ENCODE peak calls at places on chromosomes 5 and 9, in four cellular contexts. R is esophagus squamous epithelium, G is heart left ventricle, T is left ventricle myocardium inferior. B is an unnamed sample.

GRCh38 chr5:139167533-139167932 is 30.6 kb downstream of the SIL1 start:
- DNase-seq in R (no peak), G (no peak), T (no peak), B (no peak)

GRCh38 chr5:122699226-122699625 is 75.7 kb upstream of the SNX2 start:
- DNase-seq in R (no peak), G (no peak), T (no peak), B (no peak)

GRCh38 chr9:99778308-99778707 is 43.4 kb upstream of the NR4A3 start:
- DNase-seq in R (no peak), G (no peak), T (no peak), B (no peak)

GRCh38 chr9:138076650-138077009 is 199.0 kb downstream of the CACNA1B start:
- DNase-seq in T (no peak), G (no peak), R (no peak), B (no peak)

GRCh38 chr9:97556036-97556720 is 54.7 kb downstream of the TMOD1 start:
- DNase-seq in T (no peak), R (no peak), G (no peak), B (no peak)

GRCh38 chr5:7394889-7395431 is 978 bp upstream of the ADCY2 start:
- DNase-seq in G (no peak), R (no peak), T (no peak), B (no peak)

GRCh38 chr5:108521841-108522506 is 140.1 kb upstream of the FBXL17 start:
- DNase-seq in R (no peak), G (no peak), T (no peak), B (no peak)

GRCh38 chr9:71683598-71684235 is 84.6 kb downstream of the CEMIP2 start:
- DNase-seq in R (no peak), G (no peak), T (no peak), B (peak)

GRCh38 chr5:177300236-177300880 is 3.2 kb downstream of the RAB24 start:
- DNase-seq in T (peak), R (no peak), G (peak), B (peak)

GRCh38 chr5:135379052-135379654 is 19.9 kb downstream of the MACROH2A1 start:
- DNase-seq in G (no peak), R (no peak), T (no peak), B (no peak)

GRCh38 chr5:163938595-163938994 is 433.2 kb downstream of the MAT2B start:
- DNase-seq in G (no peak), R (no peak), T (no peak), B (peak)

GRCh38 chr9:15834541-15834940 is 281.7 kb downstream of the CCDC171 start:
- DNase-seq in T (no peak), R (no peak), G (no peak), B (no peak)

GRCh38 chr9:75589497-75589896 is 301.0 kb upstream of the PCSK5 start:
- DNase-seq in T (no peak), G (no peak), R (no peak), B (no peak)

GRCh38 chr5:39699164-39699563 is 274.4 kb upstream of the DAB2 start:
- DNase-seq in G (no peak), R (no peak), T (no peak), B (no peak)

GRCh38 chr5:33649801-33650482 is 209.2 kb downstream of the TARS1 start:
- DNase-seq in T (no peak), G (no peak), R (no peak), B (no peak)

GRCh38 chr9:127180457-127181314 is 58.3 kb upstream of the ANGPTL2 start:
- DNase-seq in R (no peak), T (peak), G (peak), B (no peak)

GRCh38 chr9:76690575-76691370 is 73.5 kb upstream of the PCA3 start:
- DNase-seq in T (no peak), R (no peak), G (no peak), B (no peak)

GRCh38 chr9:76692448-76693129 is 71.6 kb upstream of the PCA3 start:
- DNase-seq in R (no peak), G (no peak), T (no peak), B (no peak)

GRCh38 chr9:76687861-76688374 is 76.3 kb upstream of the PCA3 start:
- DNase-seq in G (no peak), T (no peak), R (no peak), B (peak)

GRCh38 chr9:76688471-76689238 is 75.6 kb upstream of the PCA3 start:
- DNase-seq in G (no peak), R (no peak), T (no peak), B (peak)

DNA sequence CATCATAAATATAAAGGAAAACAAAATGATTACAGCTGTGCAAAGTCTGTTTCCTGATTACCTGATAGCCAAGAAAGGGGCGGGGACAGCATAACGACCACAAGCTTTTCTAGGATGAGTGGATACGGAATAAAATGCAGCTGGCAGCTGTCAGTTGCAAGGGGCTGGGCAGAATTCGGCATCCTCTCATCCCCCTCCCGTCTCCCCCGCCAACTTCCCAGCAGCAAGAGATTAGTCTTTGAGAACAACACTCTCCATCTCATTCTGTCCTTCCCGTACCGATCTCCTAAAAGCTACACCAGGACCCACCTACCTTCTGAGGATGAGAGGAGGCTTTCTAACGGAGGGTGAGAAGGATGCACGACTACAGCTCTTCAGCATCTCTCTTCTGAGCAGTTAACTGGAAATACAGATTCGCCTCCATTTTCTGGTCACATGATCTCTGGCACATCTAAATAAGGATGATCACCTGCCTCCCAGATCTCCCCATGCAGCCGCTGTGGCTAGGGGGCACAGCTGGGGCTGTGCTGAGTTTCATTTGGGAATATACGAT is 72.4 kb upstream of the PCA3 start:
- DNase-seq in G (no peak), R (no peak), T (no peak), B (no peak)
- H3K4me3 ChIP-seq in G (no peak), R (no peak), T (peak), B (no peak)

DNA sequence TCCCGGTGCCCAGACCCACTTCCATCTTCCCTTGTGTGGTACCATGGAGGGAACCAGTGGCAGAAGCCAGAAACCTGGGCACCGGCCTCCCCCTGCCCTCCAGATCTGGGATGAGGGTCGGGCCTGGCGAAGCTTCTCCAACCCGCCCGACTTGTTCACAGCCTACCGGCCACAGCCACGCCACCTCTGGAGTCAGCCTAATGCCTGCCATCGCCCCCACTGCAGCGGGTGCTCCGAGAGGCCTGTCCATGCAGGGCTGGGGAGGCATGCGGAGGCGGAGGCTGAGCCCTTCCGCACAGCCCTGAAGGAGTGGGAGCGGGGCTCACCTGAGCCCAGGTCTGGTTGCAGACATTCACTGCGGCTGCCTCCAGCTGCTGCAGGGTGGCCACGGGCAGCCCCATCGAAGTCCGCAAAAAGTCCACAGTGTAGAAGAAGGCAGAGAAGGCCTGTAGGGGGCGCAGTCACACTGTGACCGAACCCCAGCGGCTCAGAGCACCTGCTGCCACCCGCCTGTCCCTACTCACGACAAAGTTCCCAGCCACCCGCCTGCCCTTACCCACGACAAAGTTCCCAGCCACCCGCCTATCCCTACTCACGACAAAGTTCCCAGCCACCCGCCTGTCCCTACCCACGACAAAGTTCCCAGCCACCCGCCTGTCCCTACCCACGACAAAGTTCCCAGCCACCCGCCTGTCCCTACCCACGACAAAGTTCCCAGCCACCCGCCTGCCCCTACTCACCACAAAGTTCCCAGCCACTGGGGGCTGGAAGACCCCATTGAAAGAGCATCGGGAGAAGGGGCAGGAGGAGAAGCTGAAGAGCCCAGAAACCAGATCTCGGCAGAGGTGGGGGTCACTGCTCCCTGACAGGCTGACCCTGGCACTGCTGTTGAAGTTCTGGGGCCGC is 3.8 kb upstream of the NPDC1 start:
- DNase-seq in R (no peak), G (peak), T (no peak), B (no peak)
- TF ChIP-seq CTCF in R (peak), G (peak), T (peak), B (peak)

GRCh38 chr9:136087741-136088480 is 7.2 kb downstream of the NACC2 start:
- DNase-seq in R (no peak), G (no peak), T (peak), B (no peak)

GRCh38 chr9:136085815-136086212 is 9.3 kb downstream of the NACC2 start:
- DNase-seq in R (no peak), T (peak), G (peak), B (no peak)

GRCh38 chr9:136086951-136087740 is 7.9 kb downstream of the NACC2 start:
- DNase-seq in T (peak), G (no peak), R (no peak), B (no peak)

GRCh38 chr9:136084191-136084944 is 10.7 kb downstream of the NACC2 start:
- DNase-seq in T (peak), G (no peak), R (no peak), B (no peak)

GRCh38 chr9:136086213-136086881 is 8.7 kb downstream of the NACC2 start:
- DNase-seq in T (peak), R (no peak), G (no peak), B (no peak)
- H3K4me3 ChIP-seq in T (peak), R (no peak), G (no peak), B (no peak)

GRCh38 chr9:77647659-77648457 is at the start of gene GNA14:
- DNase-seq in T (no peak), R (no peak), G (peak), B (no peak)

GRCh38 chr9:77651203-77651602 is 3.1 kb upstream of the GNA14 start:
- DNase-seq in G (no peak), T (no peak), R (no peak), B (no peak)

GRCh38 chr9:77648458-77649108 is 461 bp upstream of the GNA14 start:
- DNase-seq in R (no peak), G (peak), T (peak), B (peak)

GRCh38 chr9:77647267-77647658 is 859 bp downstream of the GNA14 start:
- DNase-seq in T (no peak), G (no peak), R (no peak), B (no peak)

DNA sequence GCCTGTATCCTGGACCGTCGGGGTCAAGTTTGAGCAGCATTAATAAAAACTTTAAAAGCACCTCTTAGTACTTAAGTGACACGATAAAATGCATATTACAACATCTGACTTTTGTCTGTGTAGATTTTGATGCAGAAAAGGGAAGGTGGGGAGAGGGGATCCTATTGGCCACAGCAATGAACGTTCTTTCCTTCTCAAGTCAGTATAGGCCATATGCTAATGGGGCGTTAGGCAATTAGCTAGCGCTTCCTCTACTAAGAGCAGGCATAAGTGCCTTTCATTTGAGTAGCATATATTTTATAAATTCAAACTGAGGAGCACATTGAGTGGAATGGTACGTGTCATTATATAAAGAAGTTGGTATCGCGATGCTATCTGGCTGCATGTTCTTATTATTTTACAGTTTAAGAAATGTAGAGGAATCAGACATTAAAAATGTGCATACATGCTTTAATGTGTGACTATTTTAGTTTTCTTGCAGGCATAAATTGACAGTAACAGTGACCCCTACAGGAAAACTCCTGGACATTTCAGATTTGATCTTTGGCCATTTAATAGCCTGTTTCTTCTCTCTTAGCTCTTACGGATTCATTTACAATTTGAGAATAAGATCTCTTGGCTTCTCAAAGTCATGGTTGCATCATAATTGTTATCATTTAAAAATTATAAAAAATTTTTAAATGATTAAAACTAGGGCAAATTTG is 1.1 kb upstream of the GNA14 start:
- DNase-seq in R (no peak), G (no peak), T (no peak), B (peak)
- TF ChIP-seq CTCF in R (peak), G (peak), T (peak), B (peak)

B was measured in HL-60.